ENCODE peak calls at places on chromosomes 3 and 15, in nine cellular contexts. U, Q, L, G, I, X, H, V and F are unnamed samples.

GRCh38 chr3:15753056-15753710 is 44.6 kb downstream of the ANKRD28 start:
- DNase-seq in G (no peak), V (no peak), I (peak), U (no peak), H (no peak), Q (no peak), X (no peak), L (no peak), F (no peak)

GRCh38 chr3:128846501-128846900 is 32.9 kb upstream of the ACAD9 start:
- DNase-seq in G (no peak), H (no peak), Q (no peak), X (no peak), I (no peak), L (no peak), V (no peak), U (no peak), F (no peak)

GRCh38 chr3:49133226-49133951 is 539 bp upstream of the LAMB2 start:
- DNase-seq in U (peak), I (peak), Q (peak), G (peak), X (peak), H (no peak), L (peak), V (no peak), F (peak)

GRCh38 chr3:46456118-46456517 is 8.6 kb downstream of the LTF start:
- DNase-seq in Q (no peak), L (no peak), I (no peak), V (no peak), U (no peak), X (no peak), H (no peak), G (no peak), F (no peak)

GRCh38 chr3:98954806-98955205 is 53.3 kb upstream of the DCBLD2 start:
- DNase-seq in V (no peak), Q (no peak), X (no peak), U (no peak), G (no peak), H (no peak), L (no peak), I (peak), F (no peak)

GRCh38 chr3:21158801-21159564 is 592.0 kb downstream of the ZNF385D start:
- DNase-seq in X (no peak), U (no peak), H (no peak), L (no peak), V (no peak), Q (no peak), I (peak), G (no peak), F (peak)

GRCh38 chr15:36831125-36831914 is 251.9 kb downstream of the CDIN1 start:
- DNase-seq in H (no peak), V (peak), G (peak), X (no peak), L (no peak), Q (no peak), I (peak), U (peak), F (no peak)

GRCh38 chr15:91099616-91100560 is at the start of gene SV2B:
- DNase-seq in U (peak), Q (peak), X (peak), H (peak), L (no peak), G (peak), V (peak), I (peak), F (peak)

GRCh38 chr3:31733234-31733667 is 200.5 kb downstream of the STT3B start:
- DNase-seq in L (no peak), I (peak), X (peak), V (no peak), U (peak), Q (no peak), G (no peak), H (no peak), F (peak)

GRCh38 chr15:89500397-89501270 is 4.3 kb upstream of the RHCG start:
- DNase-seq in V (peak), L (no peak), G (no peak), Q (no peak), U (peak), I (peak), X (peak), H (no peak), F (peak)

GRCh38 chr15:32855942-32856341 is 138.1 kb downstream of the GREM1 start:
- DNase-seq in L (peak), G (peak), Q (no peak), V (no peak), X (no peak), H (no peak), U (peak), I (peak), F (peak)

GRCh38 chr15:39171944-39172368 is 408.9 kb upstream of the THBS1 start:
- DNase-seq in H (no peak), U (peak), G (peak), X (peak), Q (peak), I (peak), V (peak), L (peak), F (peak)

GRCh38 chr3:119643094-119643493 is 17.3 kb downstream of the POPDC2 start:
- DNase-seq in Q (no peak), G (no peak), H (no peak), I (peak), U (no peak), L (no peak), X (no peak), V (no peak), F (no peak)

GRCh38 chr3:57838627-57839026 is 82.5 kb downstream of the SLMAP start:
- DNase-seq in G (no peak), X (no peak), Q (no peak), I (no peak), H (no peak), V (no peak), U (no peak), L (no peak), F (no peak)

GRCh38 chr3:138062626-138063025 is 52.7 kb downstream of the CLDN18 start:
- DNase-seq in L (peak), Q (no peak), I (no peak), X (no peak), U (no peak), H (no peak), V (no peak), G (peak), F (no peak)

GRCh38 chr3:34570916-34571705 is 772.7 kb downstream of the PDCD6IP start:
- DNase-seq in Q (no peak), G (no peak), V (no peak), L (no peak), U (no peak), I (no peak), X (no peak), H (no peak), F (peak)

GRCh38 chr15:61132211-61132610 is 96.9 kb downstream of the RORA start:
- DNase-seq in I (no peak), H (no peak), X (no peak), Q (no peak), G (no peak), U (no peak), V (no peak), L (no peak), F (no peak)

GRCh38 chr3:66178206-66178605 is 42.6 kb upstream of the SLC25A26 start:
- DNase-seq in H (no peak), I (no peak), U (no peak), X (no peak), G (no peak), V (no peak), Q (no peak), L (no peak), F (no peak)

GRCh38 chr3:69099576-69099975 is 14.8 kb downstream of the ARL6IP5 start:
- DNase-seq in G (no peak), L (no peak), V (no peak), X (no peak), Q (no peak), I (no peak), U (no peak), H (no peak), F (no peak)

GRCh38 chr15:32872606-32873291 is 154.9 kb downstream of the GREM1 start:
- DNase-seq in U (no peak), H (no peak), I (no peak), G (peak), V (no peak), X (no peak), Q (no peak), L (no peak), F (no peak)

GRCh38 chr3:70829101-70829500 is 516.7 kb upstream of the MDFIC2 start:
- DNase-seq in U (no peak), H (no peak), V (no peak), X (no peak), G (peak), I (no peak), L (peak), Q (no peak), F (peak)

GRCh38 chr3:109804697-109805096 is 467.4 kb upstream of the DPPA4 start:
- DNase-seq in X (no peak), U (peak), G (no peak), L (no peak), V (peak), I (no peak), Q (no peak), H (no peak), F (peak)

GRCh38 chr3:89521328-89521727 is 413.9 kb downstream of the EPHA3 start:
- DNase-seq in I (no peak), Q (no peak), V (no peak), X (no peak), U (no peak), L (no peak), H (no peak), G (peak), F (peak)

GRCh38 chr3:71208273-71209095 is 375.0 kb downstream of the FOXP1 start:
- DNase-seq in H (no peak), G (peak), U (peak), L (no peak), I (peak), X (no peak), Q (no peak), V (no peak), F (peak)

GRCh38 chr3:157807286-157807685 is 298.9 kb downstream of the SHOX2 start:
- DNase-seq in U (no peak), L (no peak), H (no peak), V (no peak), I (peak), G (peak), Q (no peak), X (no peak), F (peak)

GRCh38 chr3:122660575-122660974 is 20.1 kb upstream of the PARP14 start:
- DNase-seq in H (no peak), U (no peak), Q (no peak), I (no peak), L (no peak), G (no peak), V (no peak), X (no peak), F (no peak)
- TF ChIP-seq CTCF in H (no peak), U (no peak), Q (no peak), I (no peak), L (no peak), G (no peak), V (no peak), X (no peak), F (no peak)

DNA sequence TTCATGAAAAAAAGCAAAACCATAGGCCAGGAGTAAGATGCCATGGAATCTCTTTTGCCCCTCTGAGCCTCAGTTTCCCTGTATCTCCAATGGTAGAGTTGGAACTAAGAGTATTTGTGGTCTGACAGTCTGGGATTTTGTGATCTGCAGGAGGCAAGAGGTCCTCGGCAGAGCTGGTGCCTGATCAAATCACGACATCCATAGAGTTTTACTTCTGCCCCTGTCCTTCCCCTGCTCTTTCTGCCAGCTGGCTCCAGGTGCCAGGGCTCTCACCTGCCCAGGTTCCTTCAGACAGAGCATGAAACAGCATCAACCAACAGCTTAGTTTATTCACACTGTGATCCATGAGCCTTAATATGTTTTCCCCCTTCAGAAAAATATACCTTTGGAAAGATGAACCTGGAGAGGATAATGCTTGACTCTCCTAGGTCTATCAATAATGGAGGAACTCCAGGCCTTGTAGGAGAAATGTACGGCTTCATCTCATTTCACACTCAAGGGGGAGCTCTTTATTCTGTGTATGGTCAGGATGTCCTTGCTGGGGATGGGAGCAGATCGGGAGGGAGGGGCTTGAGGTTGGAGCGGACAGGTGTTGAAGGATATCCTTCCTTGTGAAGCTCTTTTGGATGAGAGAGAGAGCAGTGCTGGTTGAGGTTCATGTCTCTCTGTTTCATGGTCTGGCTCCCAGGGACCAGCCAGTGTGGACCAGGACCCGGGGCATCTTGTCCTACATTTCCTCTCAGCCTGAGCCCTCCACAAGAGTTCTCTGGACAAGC is 309.9 kb downstream of the RPLP1 start:
- DNase-seq in G (peak), Q (no peak), H (no peak), I (peak), X (no peak), U (no peak), V (no peak), L (no peak), F (peak)
- TF ChIP-seq CTCF in G (peak), Q (no peak), H (no peak), I (peak), X (no peak), U (no peak), V (peak), L (peak), F (no peak)

GRCh38 chr3:134357261-134357913 is 16.9 kb downstream of the AMOTL2 start:
- DNase-seq in G (no peak), H (no peak), V (no peak), I (no peak), X (no peak), Q (peak), L (no peak), U (no peak), F (no peak)

GRCh38 chr3:134360046-134360445 is 14.2 kb downstream of the AMOTL2 start:
- DNase-seq in G (no peak), H (no peak), Q (no peak), V (no peak), U (no peak), L (no peak), X (no peak), I (no peak), F (no peak)

GRCh38 chr3:134356411-134357040 is 17.7 kb downstream of the AMOTL2 start:
- DNase-seq in I (no peak), X (no peak), G (no peak), U (no peak), V (no peak), L (no peak), H (no peak), Q (no peak), F (no peak)

GRCh38 chr3:134359121-134360010 is 14.9 kb downstream of the AMOTL2 start:
- DNase-seq in U (no peak), I (no peak), Q (no peak), V (no peak), L (no peak), H (no peak), G (no peak), X (no peak), F (no peak)

GRCh38 chr3:134357914-134358811 is 16.1 kb downstream of the AMOTL2 start:
- DNase-seq in L (peak), U (peak), G (peak), X (peak), H (no peak), Q (peak), I (peak), V (peak), F (peak)
- TF ChIP-seq CTCF in L (peak), U (peak), G (peak), X (no peak), H (no peak), Q (no peak), I (peak), V (peak), F (peak)

GRCh38 chr3:136305879-136306278 is 55.7 kb downstream of the PCCB start:
- DNase-seq in L (peak), H (no peak), I (no peak), U (peak), V (peak), G (no peak), Q (no peak), X (no peak), F (peak)
- TF ChIP-seq CTCF in L (peak), H (peak), I (no peak), U (peak), V (peak), G (no peak), Q (no peak), X (no peak), F (peak)

DNA sequence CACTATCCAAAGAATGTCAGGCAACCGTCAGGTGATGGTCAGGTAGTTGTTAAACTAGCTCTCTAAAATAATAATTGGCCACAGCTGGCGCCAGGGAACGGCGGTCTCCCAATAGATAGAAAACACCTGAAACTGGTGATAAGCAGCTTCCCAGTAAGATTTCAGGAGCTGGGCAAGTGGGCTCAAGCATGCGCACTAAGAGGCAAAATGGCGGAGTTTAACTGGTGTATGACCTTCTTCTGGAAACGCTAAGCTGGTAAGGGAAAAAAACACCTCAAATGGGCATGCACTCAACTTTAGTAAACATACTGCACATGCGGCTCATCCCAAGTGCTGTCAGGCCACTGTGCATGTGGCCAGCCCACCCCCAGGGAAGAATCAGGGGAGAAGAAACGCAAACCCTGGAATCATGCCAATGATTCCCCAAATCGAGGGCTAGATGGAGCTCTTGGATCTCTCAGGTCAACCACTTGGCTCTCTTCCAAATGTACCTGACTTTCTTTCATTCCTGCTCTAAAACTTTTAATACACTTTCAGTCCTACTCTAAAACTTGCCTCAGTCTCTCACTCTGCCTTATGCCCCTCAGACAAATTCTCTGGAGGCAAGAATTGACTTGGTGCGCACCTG is 195.0 kb downstream of the ZNF621 start:
- DNase-seq in Q (no peak), H (no peak), X (no peak), G (peak), V (peak), I (peak), L (no peak), U (peak), F (peak)
- TF ChIP-seq CTCF in Q (no peak), H (no peak), X (no peak), G (peak), V (no peak), I (peak), L (peak), U (no peak), F (peak)

GRCh38 chr3:1087066-1087555 is 5.7 kb upstream of the CNTN6 start:
- DNase-seq in Q (no peak), I (peak), U (peak), H (no peak), V (no peak), X (peak), G (peak), L (peak), F (peak)
- TF ChIP-seq CTCF in Q (no peak), I (no peak), U (no peak), H (no peak), V (no peak), X (no peak), G (peak), L (peak), F (peak)

DNA sequence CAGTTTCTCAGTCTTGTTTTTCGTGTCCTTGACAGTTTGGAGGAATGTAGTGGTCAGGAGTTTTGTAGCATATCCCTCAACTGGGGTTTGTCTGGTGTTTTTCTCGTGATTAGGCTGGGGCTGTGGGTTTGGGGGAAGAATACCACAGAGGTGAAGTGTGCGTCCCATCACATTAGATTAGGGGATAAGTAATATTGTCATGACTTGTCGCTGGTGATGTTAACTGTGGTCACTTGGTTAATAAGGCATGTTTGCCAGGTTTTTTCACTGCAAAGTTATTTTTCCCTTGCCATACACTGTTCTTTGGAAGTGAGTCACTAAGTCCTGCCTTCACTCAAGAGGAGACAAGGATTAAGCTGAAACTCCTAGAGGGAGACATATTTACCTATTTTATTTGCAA is 39.1 kb downstream of the PAK2 start:
- DNase-seq in Q (no peak), G (peak), I (peak), L (peak), U (no peak), X (no peak), H (no peak), V (no peak), F (peak)
- TF ChIP-seq CTCF in Q (no peak), G (no peak), I (no peak), L (no peak), U (no peak), X (no peak), H (no peak), V (no peak), F (no peak)

DNA sequence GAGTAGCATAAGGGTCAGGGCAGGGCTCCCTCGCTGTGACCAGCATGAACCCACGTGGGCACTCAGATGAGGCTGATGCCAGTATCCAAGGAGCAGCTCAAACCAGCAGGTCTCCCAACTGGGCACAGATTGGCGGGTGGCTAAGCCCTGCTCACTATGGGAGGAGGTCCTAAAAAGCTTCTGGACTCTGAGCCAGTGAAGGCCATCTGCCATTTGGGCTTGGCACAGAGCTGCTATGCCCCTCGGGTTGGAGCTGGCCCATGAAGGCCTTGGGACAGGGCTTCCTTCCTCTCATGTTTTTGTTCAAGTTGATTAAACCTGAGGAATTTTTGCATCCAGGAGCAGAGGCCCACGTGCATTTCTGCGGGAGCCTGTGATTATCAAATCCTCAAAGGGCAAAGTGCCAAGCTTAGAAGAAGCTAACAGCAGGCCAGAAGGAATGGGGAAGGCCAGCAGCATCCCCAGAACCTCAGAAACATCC is 4.3 kb upstream of the STRA6 start:
- DNase-seq in G (peak), U (no peak), I (no peak), V (no peak), H (no peak), X (no peak), L (peak), Q (no peak), F (no peak)
- TF ChIP-seq CTCF in G (no peak), U (no peak), I (no peak), V (no peak), H (no peak), X (no peak), L (no peak), Q (no peak), F (no peak)

GRCh38 chr3:39178553-39178952 is 13.8 kb downstream of the XIRP1 start:
- DNase-seq in G (peak), I (no peak), L (no peak), Q (no peak), U (no peak), V (no peak), X (no peak), H (no peak), F (no peak)

GRCh38 chr3:39181408-39182335 is 10.7 kb downstream of the XIRP1 start:
- DNase-seq in G (no peak), X (no peak), I (peak), H (no peak), L (no peak), Q (no peak), U (no peak), V (no peak), F (no peak)

GRCh38 chr3:39183231-39184080 is 8.9 kb downstream of the XIRP1 start:
- DNase-seq in V (no peak), G (no peak), H (no peak), U (no peak), X (no peak), Q (no peak), I (no peak), L (no peak), F (no peak)

GRCh38 chr3:39180183-39180545 is 12.2 kb downstream of the XIRP1 start:
- DNase-seq in L (no peak), X (no peak), G (no peak), H (no peak), Q (no peak), I (no peak), V (no peak), U (no peak), F (no peak)

GRCh38 chr3:39180546-39181346 is 11.6 kb downstream of the XIRP1 start:
- DNase-seq in Q (peak), L (peak), X (peak), H (peak), I (peak), G (peak), U (peak), V (peak), F (peak)
- TF ChIP-seq CTCF in Q (no peak), L (peak), X (no peak), H (no peak), I (no peak), G (peak), U (no peak), V (no peak), F (no peak)